ENCODE peak calls at places on chromosome 20, in four cellular contexts. O is HFF-Myc, A is heart right ventricle, T is choroid plexus epithelial cell. L is an unnamed sample.

GRCh38 chr20:10511507-10512231 is 76.6 kb downstream of the SLX4IP start:
- DNase-seq in O (peak; percentile 95), A (peak; percentile 54), T (peak; percentile 98), L (peak; percentile 66)

GRCh38 chr20:23289249-23289648 is 61.3 kb upstream of the NXT1 start:
- DNase-seq in O (no peak), A (no peak), T (no peak), L (no peak)

GRCh38 chr20:8129211-8129986 is 2.7 kb upstream of the PLCB1 start:
- DNase-seq in O (no peak), A (no peak), T (peak; percentile 82), L (no peak)

GRCh38 chr20:40768105-40768504 is 79.1 kb upstream of the MAFB start:
- DNase-seq in O (no peak), A (no peak), T (no peak), L (no peak)

GRCh38 chr20:53154540-53154939 is 182.4 kb downstream of the TSHZ2 start:
- DNase-seq in O (no peak), A (no peak), T (peak; percentile 6), L (no peak)

GRCh38 chr20:4985658-4986057 is 15.7 kb downstream of the SLC23A2 start:
- DNase-seq in O (peak; percentile 41), A (no peak), T (no peak), L (no peak)

GRCh38 chr20:25584905-25585704 is at the start of gene NINL:
- DNase-seq in O (no peak), A (peak; percentile 65), T (peak; percentile 65), L (peak; percentile 64)

GRCh38 chr20:49658508-49658907 is 55.2 kb downstream of the B4GALT5 start:
- DNase-seq in O (no peak), A (no peak), T (no peak), L (no peak)

GRCh38 chr20:32495217-32495565 is 89.9 kb downstream of the NOL4L start:
- DNase-seq in O (no peak), A (no peak), T (no peak), L (no peak)

GRCh38 chr20:63765082-63765873 is 25.7 kb downstream of the SLC2A4RG start:
- DNase-seq in O (no peak), A (no peak), T (peak; percentile 45), L (no peak)

GRCh38 chr20:5488823-5489222 is 172.1 kb upstream of the PROKR2 start:
- DNase-seq in O (no peak), A (no peak), T (no peak), L (no peak)

GRCh38 chr20:56924976-56925695 is 296.0 kb downstream of the TFAP2C start:
- DNase-seq in O (no peak), A (no peak), T (no peak), L (no peak)

GRCh38 chr20:58895099-58895795 is 42.7 kb downstream of the GNAS start:
- DNase-seq in O (no peak), A (no peak), T (no peak), L (no peak)

GRCh38 chr20:62063601-62063980 is 2.1 kb downstream of the TAF4 start:
- DNase-seq in O (no peak), A (no peak), T (peak; percentile 25), L (no peak)

GRCh38 chr20:50624351-50625016 is 66.9 kb downstream of the RIPOR3 start:
- DNase-seq in O (no peak), A (no peak), T (no peak), L (no peak)

GRCh38 chr20:58755751-58756524 is 63.3 kb downstream of the NPEPL1 start:
- DNase-seq in O (no peak), A (no peak), T (no peak), L (no peak)

GRCh38 chr20:51950926-51951325 is 148.6 kb upstream of the SALL4 start:
- DNase-seq in O (no peak), A (no peak), T (no peak), L (no peak)

GRCh38 chr20:59662161-59662560 is 57.8 kb downstream of the PHACTR3 start:
- DNase-seq in O (no peak), A (no peak), T (no peak), L (no peak)

GRCh38 chr20:11350126-11351005 is 567.3 kb upstream of the BTBD3 start:
- DNase-seq in O (no peak), A (no peak), T (peak; percentile 84), L (no peak)

GRCh38 chr20:21151791-21152190 is 25.9 kb downstream of the KIZ start:
- DNase-seq in O (no peak), A (no peak), T (no peak), L (no peak)

GRCh38 chr20:20367681-20368413 is at the start of gene INSM1:
- DNase-seq in O (no peak), A (no peak), T (no peak), L (no peak)

GRCh38 chr20:63966172-63966943 is 3.4 kb downstream of the ZNF512B start:
- DNase-seq in O (no peak), A (peak; percentile 12), T (no peak), L (no peak)

GRCh38 chr20:50861012-50861411 is 66.2 kb downstream of the BCAS4 start:
- DNase-seq in O (no peak), A (no peak), T (no peak), L (no peak)

GRCh38 chr20:14341782-14342181 is 4.4 kb upstream of the FLRT3 start:
- DNase-seq in O (no peak), A (no peak), T (peak; percentile 73), L (no peak)

GRCh38 chr20:62355527-62356142 is 11.5 kb downstream of the LAMA5 start:
- DNase-seq in O (no peak), A (peak; percentile 76), T (peak; percentile 69), L (peak; percentile 73)

GRCh38 chr20:17965042-17965697 is 3.4 kb downstream of the SNX5 start:
- DNase-seq in O (no peak), A (no peak), T (no peak), L (no peak)

DNA sequence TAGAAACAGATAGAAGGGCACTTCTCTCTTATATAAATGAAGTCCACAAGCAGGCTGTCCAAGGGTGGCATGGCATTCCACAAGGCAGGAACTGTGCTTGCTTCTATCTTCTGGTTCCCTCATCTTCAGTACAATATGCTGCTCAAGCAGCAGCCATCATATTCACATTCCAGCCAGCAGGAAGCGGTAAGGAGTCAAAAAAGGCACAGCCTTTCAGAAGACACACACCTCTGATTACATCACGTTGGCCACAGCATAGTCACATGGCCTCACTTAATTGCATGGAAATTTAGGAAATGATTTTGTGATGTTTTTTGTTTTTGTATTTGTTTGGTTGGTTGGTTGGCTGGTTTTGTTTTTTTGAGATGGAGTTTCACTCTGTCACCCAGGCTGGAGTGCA is 19.0 kb downstream of the REM1 start:
- DNase-seq in O (no peak), A (no peak), T (peak; percentile 62), L (no peak)
- TF ChIP-seq CTCF in O (peak; percentile 58), A (no peak), T (peak; percentile 67), L (peak; percentile 35)

GRCh38 chr20:15708984-15709598 is 864.2 kb downstream of the KIF16B start:
- DNase-seq in O (no peak), A (peak; percentile 49), T (peak; percentile 15), L (peak; percentile 30)
- TF ChIP-seq CTCF in O (peak; percentile 35), A (peak; percentile 49), T (peak; percentile 66), L (peak; percentile 58)

GRCh38 chr20:44586289-44586911 is 4.0 kb downstream of the PKIG start:
- DNase-seq in O (no peak), A (no peak), T (no peak), L (no peak)

GRCh38 chr20:44585042-44585968 is 2.9 kb downstream of the PKIG start:
- DNase-seq in O (no peak), A (no peak), T (no peak), L (no peak)

GRCh38 chr20:44582321-44583025 is at the start of gene PKIG:
- DNase-seq in O (peak; percentile 69), A (no peak), T (peak; percentile 81), L (no peak)

GRCh38 chr20:44583179-44583578 is 800 bp downstream of the PKIG start:
- DNase-seq in O (no peak), A (no peak), T (no peak), L (no peak)

DNA sequence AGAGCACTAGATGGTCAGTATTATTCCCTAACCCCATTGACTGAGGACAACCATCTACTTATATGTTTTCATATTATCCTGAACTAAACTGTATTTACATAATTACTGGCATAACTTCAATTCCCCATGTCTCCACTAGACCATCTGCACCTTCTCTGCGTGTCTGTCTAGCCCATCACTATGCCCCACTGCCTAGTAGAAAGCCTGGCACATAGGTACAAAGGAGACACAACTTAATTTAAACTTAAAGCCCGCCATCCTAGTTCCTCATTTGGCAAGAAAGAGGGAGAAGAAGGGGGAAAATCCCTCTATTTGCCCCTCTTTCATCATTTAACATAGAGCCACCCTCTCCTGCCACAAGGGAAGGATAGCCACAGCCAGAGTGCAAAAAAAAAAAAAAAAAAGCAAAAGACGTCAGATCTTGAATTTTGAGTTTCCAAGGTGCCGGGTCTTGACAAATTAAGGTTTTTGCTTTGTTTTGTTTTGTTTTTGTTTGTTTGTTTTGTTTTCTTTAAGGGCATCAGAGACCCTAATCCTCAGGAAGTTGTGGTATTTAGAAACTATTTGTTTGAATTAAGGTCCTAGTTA is 1.8 kb downstream of the PKIG start:
- DNase-seq in O (no peak), A (no peak), T (no peak), L (no peak)
- TF ChIP-seq CTCF in O (no peak), A (peak; percentile 6), T (no peak), L (peak; percentile 38)

GRCh38 chr20:48219306-48219705 is 434.0 kb upstream of the SULF2 start:
- DNase-seq in O (no peak), A (no peak), T (no peak), L (no peak)
- TF ChIP-seq CTCF in O (no peak), A (no peak), T (no peak), L (no peak)

GRCh38 chr20:42484335-42484734 is 705.4 kb downstream of the PTPRT start:
- DNase-seq in O (no peak), A (no peak), T (no peak), L (no peak)

GRCh38 chr20:42482808-42483207 is 706.9 kb downstream of the PTPRT start:
- DNase-seq in O (no peak), A (no peak), T (no peak), L (no peak)

GRCh38 chr20:42484790-42485365 is 704.8 kb downstream of the PTPRT start:
- DNase-seq in O (no peak), A (no peak), T (no peak), L (no peak)

GRCh38 chr20:42485566-42485965 is 704.1 kb downstream of the PTPRT start:
- DNase-seq in O (no peak), A (no peak), T (no peak), L (no peak)

GRCh38 chr20:42483694-42484303 is 705.9 kb downstream of the PTPRT start:
- DNase-seq in O (no peak), A (peak; percentile 21), T (no peak), L (no peak)
- TF ChIP-seq CTCF in O (peak; percentile 31), A (peak; percentile 34), T (no peak), L (peak; percentile 32)

DNA sequence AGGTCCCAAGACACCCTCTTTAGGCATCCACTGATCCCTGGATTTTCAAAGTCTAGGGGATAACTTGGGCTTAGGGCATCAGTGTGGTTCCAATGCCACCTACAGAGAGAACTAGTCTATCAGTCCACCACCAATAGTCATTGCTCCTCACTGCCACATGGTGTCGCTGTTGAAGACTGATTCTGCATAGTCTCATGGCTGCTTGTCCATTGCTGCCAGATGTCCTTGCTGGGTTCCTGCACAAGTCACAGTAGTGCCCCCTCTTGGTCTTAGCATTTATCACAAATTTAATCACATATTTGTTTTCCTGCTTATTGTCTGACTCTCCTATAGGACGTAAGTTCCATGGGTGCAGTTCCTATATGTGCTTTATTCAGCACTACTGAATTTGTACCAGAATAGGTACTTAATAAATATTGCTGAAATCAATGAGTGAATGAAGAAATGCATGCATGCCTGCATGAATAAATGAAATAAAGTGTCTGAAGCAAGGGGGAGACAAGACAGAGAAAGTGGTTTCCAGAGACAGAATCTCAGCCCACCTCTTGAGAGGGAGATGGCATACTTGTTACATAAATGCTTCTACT is 45.9 kb upstream of the RALY start:
- DNase-seq in O (peak; percentile 46), A (no peak), T (peak; percentile 42), L (no peak)
- TF ChIP-seq CTCF in O (peak; percentile 73), A (peak; percentile 47), T (peak; percentile 65), L (peak; percentile 54)